ENCODE peak calls at places on chromosome 10, in four cellular contexts. W is A172; V is stimulated activated CD4-positive, alpha-beta T cell treated with anti-CD3 and anti-CD28 coated beads, Interleukin-2, amount 100 ng/mL, for 48 hours; R is NCI-H1930. L is an unnamed sample.

GRCh38 chr10:71957546-71958275 is 6.5 kb upstream of the CHST3 start:
- DNase-seq in W (no peak), V (no peak), R (no peak), L (no peak)

GRCh38 chr10:110980807-110981206 is 61.4 kb downstream of the SHOC2 start:
- DNase-seq in W (no peak), V (no peak), R (no peak), L (no peak)

GRCh38 chr10:4810093-4810492 is 15.9 kb upstream of the AKR1E2 start:
- DNase-seq in W (peak; percentile 40), V (no peak), R (no peak), L (no peak)

GRCh38 chr10:59284111-59284975 is 78.0 kb downstream of the FAM13C start:
- DNase-seq in W (peak; percentile 3), V (no peak), R (no peak), L (no peak)

GRCh38 chr10:29408847-29409240 is 120.0 kb downstream of the LYZL1 start:
- DNase-seq in W (no peak), V (no peak), R (no peak), L (no peak)

GRCh38 chr10:126006906-126007305 is 110.5 kb downstream of the FANK1 start:
- DNase-seq in W (no peak), V (no peak), R (no peak), L (no peak)

GRCh38 chr10:5566606-5567005 is 41.8 kb downstream of the CALML3 start:
- DNase-seq in W (no peak), V (peak; percentile 37), R (no peak), L (no peak)

GRCh38 chr10:124064676-124065075 is 28.7 kb downstream of the CHST15 start:
- DNase-seq in W (no peak), V (no peak), R (no peak), L (no peak)